ENCODE peak calls at places on chromosomes 11 and 22, in six cellular contexts. A, P, H, W, T and O are unnamed samples.

GRCh38 chr22:30485362-30485988 is 13.7 kb upstream of the SEC14L3 start:
- DNase-seq in W (peak; percentile 47), T (peak; percentile 64), A (peak; percentile 56), P (peak; percentile 59), H (peak; percentile 78), O (no peak)

GRCh38 chr11:37450613-37451012 is 852.6 kb upstream of the RAG2 start:
- DNase-seq in W (no peak), T (no peak), A (no peak), H (no peak), P (no peak), O (no peak)

GRCh38 chr11:8068605-8069221 is 12.3 kb upstream of the TUB start:
- DNase-seq in H (no peak), A (peak; percentile 71), T (peak; percentile 47), P (no peak), W (no peak), O (peak; percentile 33)

GRCh38 chr11:34546511-34547206 is 33.1 kb upstream of the ELF5 start:
- DNase-seq in H (no peak), W (no peak), T (no peak), A (no peak), P (no peak), O (no peak)

GRCh38 chr11:58395581-58395980 is 11.1 kb downstream of the OR5B3 start:
- DNase-seq in P (no peak), H (no peak), T (peak; percentile 19), W (no peak), A (no peak), O (peak; percentile 2)

GRCh38 chr11:62726156-62727006 is 876 bp downstream of the HNRNPUL2 start:
- DNase-seq in T (no peak), H (peak; percentile 18), P (peak; percentile 46), A (no peak), W (peak; percentile 4), O (no peak)

GRCh38 chr11:2139118-2139490 is at the start of gene IGF2:
- DNase-seq in P (no peak), H (no peak), W (no peak), A (no peak), T (no peak), O (no peak)

GRCh38 chr11:134358165-134358852 is 26.5 kb downstream of the GLB1L2 start:
- DNase-seq in H (no peak), P (no peak), W (no peak), A (no peak), T (no peak), O (no peak)

GRCh38 chr22:37904572-37905533 is 1.2 kb upstream of the MICALL1 start:
- DNase-seq in H (no peak), W (no peak), A (peak; percentile 77), T (peak; percentile 99), P (no peak), O (peak; percentile 90)

GRCh38 chr22:37229012-37229804 is 14.9 kb downstream of the RAC2 start:
- DNase-seq in A (no peak), T (peak; percentile 90), H (no peak), W (no peak), P (no peak), O (no peak)

GRCh38 chr11:36313073-36313472 is 17.0 kb downstream of the PRR5L start:
- DNase-seq in T (no peak), H (no peak), A (no peak), W (no peak), P (no peak), O (no peak)

GRCh38 chr11:95231881-95232605 is 1.0 kb upstream of the SESN3 start:
- DNase-seq in A (peak; percentile 75), W (peak; percentile 55), H (peak; percentile 67), P (peak; percentile 40), T (no peak), O (no peak)

GRCh38 chr22:40218723-40219294 is 41.1 kb downstream of the TNRC6B start:
- DNase-seq in P (no peak), H (no peak), W (no peak), A (no peak), T (no peak), O (no peak)

GRCh38 chr11:107665016-107665415 is 46.8 kb downstream of the SLN start:
- DNase-seq in A (no peak), P (no peak), W (no peak), T (no peak), H (no peak), O (no peak)

GRCh38 chr11:111460752-111461305 is 51.4 kb downstream of the BTG4 start:
- DNase-seq in T (no peak), P (no peak), W (no peak), H (no peak), A (no peak), O (peak; percentile 2)

GRCh38 chr11:121964591-121964990 is 151.4 kb downstream of the BLID start:
- DNase-seq in H (no peak), A (no peak), P (no peak), W (no peak), T (peak; percentile 86), O (no peak)

GRCh38 chr22:39661842-39662676 is 91.5 kb downstream of the CACNA1I start:
- DNase-seq in A (no peak), W (peak; percentile 74), T (no peak), H (no peak), P (peak; percentile 46), O (no peak)

GRCh38 chr11:108483163-108483562 is 15.0 kb downstream of the POGLUT3 start:
- DNase-seq in A (no peak), T (peak; percentile 18), W (no peak), P (no peak), H (no peak), O (no peak)

GRCh38 chr22:39205344-39206021 is 39.3 kb downstream of the PDGFB start:
- DNase-seq in W (no peak), A (no peak), P (no peak), T (peak; percentile 86), H (no peak), O (no peak)

GRCh38 chr11:74634537-74634936 is 42.2 kb downstream of the POLD3 start:
- DNase-seq in T (peak; percentile 62), A (no peak), P (no peak), W (no peak), H (no peak), O (no peak)

GRCh38 chr11:10139656-10140055 is 154.4 kb downstream of the SBF2 start:
- DNase-seq in H (no peak), P (no peak), W (no peak), A (no peak), T (peak; percentile 62), O (peak; percentile 74)

GRCh38 chr11:121024989-121025388 is 1.1 kb downstream of the TBCEL start:
- DNase-seq in P (no peak), H (no peak), A (no peak), W (no peak), T (peak; percentile 15), O (no peak)

GRCh38 chr22:24208012-24208749 is 26.9 kb downstream of the SUSD2 start:
- DNase-seq in A (peak; percentile 58), W (no peak), T (peak; percentile 98), P (no peak), H (no peak), O (peak; percentile 92)

GRCh38 chr22:47320560-47320959 is 558.1 kb downstream of the TBC1D22A start:
- DNase-seq in H (no peak), W (no peak), A (no peak), P (no peak), T (no peak), O (no peak)

GRCh38 chr11:87263979-87264378 is 226.2 kb downstream of the TMEM135 start:
- DNase-seq in T (peak; percentile 39), W (no peak), A (no peak), P (no peak), H (no peak), O (no peak)

GRCh38 chr11:16040151-16040550 is 316.2 kb downstream of the SOX6 start:
- DNase-seq in W (no peak), P (no peak), T (no peak), A (no peak), H (no peak), O (no peak)

GRCh38 chr11:60910281-60910687 is 3.7 kb upstream of the TMEM109 start:
- DNase-seq in P (no peak), W (no peak), A (no peak), H (no peak), T (no peak), O (no peak)

GRCh38 chr22:39374801-39375200 is 24.8 kb upstream of the TAB1 start:
- DNase-seq in H (no peak), P (no peak), W (no peak), T (no peak), A (no peak), O (no peak)

GRCh38 chr11:20676658-20677057 is 7.3 kb downstream of the NELL1 start:
- DNase-seq in T (no peak), A (no peak), W (no peak), H (no peak), P (no peak), O (no peak)

GRCh38 chr11:134034496-134035381 is 34.1 kb upstream of the JAM3 start:
- DNase-seq in P (no peak), W (no peak), A (peak; percentile 33), H (no peak), T (peak; percentile 41), O (no peak)

GRCh38 chr11:27401760-27402316 is 38.8 kb upstream of the CCDC34 start:
- DNase-seq in P (no peak), W (no peak), T (peak; percentile 39), A (no peak), H (no peak), O (no peak)

GRCh38 chr22:39960791-39961746 is 872 bp downstream of the TMA7B start:
- DNase-seq in H (no peak), T (peak; percentile 97), A (no peak), W (peak; percentile 58), P (no peak), O (peak; percentile 84)